ENCODE peak calls at places on chromosome 16, in five cellular contexts. B, A, D, M and L are unnamed samples.

GRCh38 chr16:2517954-2518605 is 2.1 kb upstream of the AMDHD2 start:
- DNase-seq in B (no peak), D (no peak), M (no peak), A (no peak), L (no peak)

GRCh38 chr16:28063047-28063521 is 430 bp downstream of the GSG1L start:
- DNase-seq in D (no peak), A (no peak), M (no peak), B (peak), L (no peak)

GRCh38 chr16:67294927-67295326 is 15.6 kb downstream of the PLEKHG4 start:
- DNase-seq in B (no peak), A (no peak), D (no peak), M (no peak), L (no peak)

GRCh38 chr16:15044286-15044685 is 11.6 kb downstream of the NTAN1 start:
- DNase-seq in A (no peak), B (no peak), D (no peak), M (no peak), L (no peak)

GRCh38 chr16:69444873-69445517 is 20.6 kb downstream of the CYB5B start:
- DNase-seq in M (no peak), B (no peak), A (no peak), D (no peak), L (no peak)

GRCh38 chr16:84534815-84535214 is 30.4 kb upstream of the MEAK7 start:
- DNase-seq in B (no peak), A (no peak), M (no peak), D (no peak), L (no peak)

GRCh38 chr16:886802-887731 is 83.7 kb downstream of the LMF1 start:
- DNase-seq in D (no peak), M (no peak), A (no peak), B (no peak), L (no peak)

GRCh38 chr16:57818377-57819055 is 16.2 kb upstream of the KIFC3 start:
- DNase-seq in A (no peak), D (no peak), M (peak), B (no peak), L (no peak)

GRCh38 chr16:1825864-1826690 is 548 bp downstream of the HAGH start:
- DNase-seq in D (peak), B (peak), M (no peak), A (peak), L (no peak)

GRCh38 chr16:58458634-58459343 is 41.2 kb upstream of the NDRG4 start:
- DNase-seq in A (no peak), D (no peak), M (no peak), B (no peak), L (no peak)

GRCh38 chr16:49150341-49150740 is 131.3 kb downstream of the CBLN1 start:
- DNase-seq in M (no peak), D (no peak), A (no peak), B (no peak), L (no peak)

GRCh38 chr16:68592466-68593337 is 52.4 kb upstream of the CDH3 start:
- DNase-seq in D (no peak), A (no peak), M (no peak), B (no peak), L (no peak)

GRCh38 chr16:84053237-84053636 is 10.6 kb upstream of the SLC38A8 start:
- DNase-seq in A (no peak), M (no peak), B (no peak), D (no peak), L (no peak)

GRCh38 chr16:65489531-65490023 is 367.7 kb upstream of the CDH11 start:
- DNase-seq in B (no peak), A (no peak), M (no peak), D (no peak), L (no peak)

GRCh38 chr16:65069090-65069489 is 52.8 kb downstream of the CDH11 start:
- DNase-seq in M (no peak), A (peak), B (no peak), D (no peak), L (no peak)

GRCh38 chr16:28534542-28535373 is 4.0 kb downstream of the NUPR1 start:
- DNase-seq in A (no peak), M (no peak), B (no peak), D (no peak), L (no peak)

GRCh38 chr16:12794486-12795399 is 8.9 kb downstream of the CPPED1 start:
- DNase-seq in B (no peak), D (no peak), M (no peak), A (no peak), L (no peak)

GRCh38 chr16:64196444-64196843 is 925.4 kb downstream of the CDH11 start:
- DNase-seq in B (no peak), A (no peak), D (no peak), M (no peak), L (no peak)

GRCh38 chr16:10616744-10617640 is 36.6 kb upstream of the EMP2 start:
- DNase-seq in B (peak), M (no peak), D (no peak), A (no peak), L (peak)

GRCh38 chr16:81905277-81905676 is 106.0 kb downstream of the SDR42E1 start:
- DNase-seq in M (no peak), A (no peak), D (no peak), B (peak), L (no peak)

GRCh38 chr16:84729716-84730320 is 30.0 kb downstream of the USP10 start:
- DNase-seq in D (no peak), M (no peak), B (no peak), A (no peak), L (no peak)

GRCh38 chr16:66740010-66740409 is 11.4 kb downstream of the DYNC1LI2 start:
- DNase-seq in M (no peak), D (no peak), B (peak), A (no peak), L (no peak)

GRCh38 chr16:86598607-86599318 is 20.4 kb downstream of the FOXL1 start:
- DNase-seq in A (peak), M (no peak), D (no peak), B (no peak), L (no peak)

GRCh38 chr16:79843631-79844043 is 243.1 kb upstream of the MAF start:
- DNase-seq in A (no peak), D (no peak), B (no peak), M (no peak), L (no peak)

GRCh38 chr16:65745-66144 is 6.7 kb downstream of the RHBDF1 start:
- DNase-seq in A (peak), M (peak), D (peak), B (peak), L (peak)

GRCh38 chr16:27429981-27430441 is 28.0 kb downstream of the IL21R start:
- DNase-seq in B (no peak), D (no peak), A (no peak), M (no peak), L (no peak)

GRCh38 chr16:5459863-5460262 is 362.3 kb upstream of the EEF2KMT start:
- DNase-seq in A (no peak), D (no peak), B (no peak), M (no peak), L (no peak)

GRCh38 chr16:82061861-82062525 is 26.9 kb downstream of the HSD17B2 start:
- DNase-seq in M (peak), D (no peak), A (no peak), B (no peak), L (peak)

GRCh38 chr16:49462989-49463371 is 89.4 kb downstream of the C16orf78 start:
- DNase-seq in D (no peak), B (no peak), M (peak), A (no peak), L (no peak)

GRCh38 chr16:72878301-72879269 is 169.3 kb downstream of the ZFHX3 start:
- DNase-seq in M (no peak), A (no peak), B (no peak), D (no peak), L (no peak)

GRCh38 chr16:70714526-70715112 is 28.8 kb upstream of the MTSS2 start:
- DNase-seq in M (no peak), D (no peak), A (no peak), B (no peak), L (no peak)

GRCh38 chr16:76164970-76165558 is 112.1 kb upstream of the CNTNAP4 start:
- DNase-seq in D (no peak), M (no peak), A (no peak), B (no peak), L (no peak)

GRCh38 chr16:68069511-68070248 is 15.5 kb upstream of the NFATC3 start:
- DNase-seq in M (no peak), B (no peak), A (no peak), D (no peak), L (no peak)